ENCODE peak calls at places on chromosome 5, in six cellular contexts. V, L, H, Q, M and W are unnamed samples.

GRCh38 chr5:31270396-31270795 is 76.9 kb downstream of the CDH6 start:
- DNase-seq in V (peak; percentile 48), L (no peak), H (peak; percentile 76), Q (no peak), M (peak; percentile 13), W (no peak)

GRCh38 chr5:32109236-32109635 is 64.9 kb downstream of the GOLPH3 start:
- DNase-seq in V (no peak), L (no peak), H (no peak), Q (no peak), M (no peak), W (no peak)

GRCh38 chr5:14186132-14186830 is 43.1 kb downstream of the TRIO start:
- DNase-seq in V (no peak), L (peak; percentile 51), H (no peak), Q (no peak), M (peak; percentile 90), W (no peak)

GRCh38 chr5:5487961-5488360 is 65.5 kb downstream of the ICE1 start:
- DNase-seq in V (no peak), L (no peak), H (no peak), Q (no peak), M (no peak), W (no peak)

GRCh38 chr5:159515909-159516415 is 185.7 kb upstream of the IL12B start:
- DNase-seq in V (peak; percentile 34), L (peak; percentile 66), H (no peak), Q (peak; percentile 56), M (peak; percentile 75), W (no peak)

GRCh38 chr5:68290260-68290674 is 74.7 kb downstream of the PIK3R1 start:
- DNase-seq in V (peak; percentile 59), L (no peak), H (no peak), Q (no peak), M (peak; percentile 46), W (no peak)

GRCh38 chr5:8081179-8081578 is 212.2 kb downstream of the MTRR start:
- DNase-seq in V (no peak), L (no peak), H (peak; percentile 90), Q (no peak), M (no peak), W (no peak)

GRCh38 chr5:92554447-92555085 is 1026.5 kb downstream of the NR2F1-AS1 start:
- DNase-seq in V (no peak), L (peak; percentile 21), H (no peak), Q (no peak), M (no peak), W (no peak)

GRCh38 chr5:163809480-163809879 is 304.1 kb downstream of the MAT2B start:
- DNase-seq in V (no peak), L (no peak), H (no peak), Q (no peak), M (no peak), W (no peak)

GRCh38 chr5:147455321-147455720 is 54.5 kb downstream of the DPYSL3 start:
- DNase-seq in V (no peak), L (peak; percentile 25), H (peak; percentile 23), Q (no peak), M (peak; percentile 83), W (no peak)

GRCh38 chr5:137205237-137205636 is 293.9 kb downstream of the SPOCK1 start:
- DNase-seq in V (no peak), L (peak; percentile 75), H (no peak), Q (no peak), M (no peak), W (no peak)

GRCh38 chr5:37882636-37883035 is 42.8 kb upstream of the GDNF start:
- DNase-seq in V (no peak), L (peak; percentile 84), H (no peak), Q (no peak), M (peak; percentile 14), W (no peak)

GRCh38 chr5:83474986-83475385 is 3.4 kb downstream of the VCAN start:
- DNase-seq in V (no peak), L (peak; percentile 52), H (no peak), Q (no peak), M (no peak), W (no peak)

GRCh38 chr5:151037561-151038291 is 17.3 kb downstream of the GPX3 start:
- DNase-seq in V (no peak), L (no peak), H (no peak), Q (no peak), M (peak; percentile 56), W (no peak)

GRCh38 chr5:115579747-115580173 is 22.5 kb downstream of the TICAM2 start:
- DNase-seq in V (no peak), L (no peak), H (no peak), Q (no peak), M (peak; percentile 48), W (no peak)

GRCh38 chr5:74055446-74056097 is 429.6 kb downstream of the ARHGEF28 start:
- DNase-seq in V (no peak), L (peak; percentile 43), H (peak; percentile 77), Q (no peak), M (no peak), W (no peak)

GRCh38 chr5:125281662-125282061 is 535.2 kb upstream of the ZNF608 start:
- DNase-seq in V (no peak), L (no peak), H (no peak), Q (no peak), M (no peak), W (no peak)

GRCh38 chr5:38462972-38463633 is 93.3 kb downstream of the LIFR start:
- DNase-seq in V (no peak), L (peak; percentile 64), H (no peak), Q (no peak), M (peak; percentile 16), W (no peak)

GRCh38 chr5:7397005-7397546 is 1.1 kb downstream of the ADCY2 start:
- DNase-seq in V (peak; percentile 26), L (peak; percentile 11), H (peak; percentile 41), Q (no peak), M (peak; percentile 22), W (no peak)

GRCh38 chr5:143182901-143183820 is 220.3 kb downstream of the NR3C1 start:
- DNase-seq in V (no peak), L (peak; percentile 50), H (no peak), Q (peak; percentile 16), M (no peak), W (no peak)

GRCh38 chr5:55582256-55582655 is 47.5 kb upstream of the PLPP1 start:
- DNase-seq in V (no peak), L (no peak), H (no peak), Q (no peak), M (no peak), W (no peak)

GRCh38 chr5:96567188-96567587 is 95.0 kb upstream of the CAST start:
- DNase-seq in V (no peak), L (peak; percentile 36), H (no peak), Q (no peak), M (peak; percentile 67), W (peak; percentile 40)

GRCh38 chr5:23977996-23978395 is 470.6 kb downstream of the PRDM9 start:
- DNase-seq in V (no peak), L (no peak), H (no peak), Q (no peak), M (no peak), W (no peak)

GRCh38 chr5:8396756-8397155 is 527.8 kb downstream of the MTRR start:
- DNase-seq in V (no peak), L (no peak), H (no peak), Q (no peak), M (no peak), W (no peak)

GRCh38 chr5:163580516-163580915 is 75.1 kb downstream of the MAT2B start:
- DNase-seq in V (peak; percentile 97), L (no peak), H (peak; percentile 20), Q (no peak), M (no peak), W (no peak)

GRCh38 chr5:122137702-122138101 is 8.4 kb downstream of the ZNF474 start:
- DNase-seq in V (no peak), L (no peak), H (no peak), Q (no peak), M (no peak), W (no peak)

GRCh38 chr5:54844905-54845566 is 140.4 kb downstream of the ESM1 start:
- DNase-seq in V (peak; percentile 45), L (peak; percentile 66), H (no peak), Q (no peak), M (peak; percentile 77), W (no peak)

GRCh38 chr5:38871790-38872551 is 26.2 kb downstream of the OSMR start:
- DNase-seq in V (no peak), L (peak; percentile 93), H (no peak), Q (no peak), M (peak; percentile 97), W (peak; percentile 95)

GRCh38 chr5:108650997-108651396 is 96.7 kb upstream of the FER start:
- DNase-seq in V (no peak), L (no peak), H (no peak), Q (no peak), M (peak; percentile 46), W (peak; percentile 33)